ENCODE peak calls at places on chromosomes 3 and 15, in five cellular contexts. Q is psoas muscle, L is neural progenitor cell, O is stomach, G is adrenal gland. T is an unnamed sample.

GRCh38 chr3:191019855-191020254 is 157.4 kb upstream of the GMNC start:
- DNase-seq in G (no peak), Q (no peak), L (peak; percentile 39), O (no peak), T (no peak)

GRCh38 chr3:66419053-66419440 is 81.8 kb downstream of the LRIG1 start:
- DNase-seq in L (no peak), G (no peak), O (no peak), Q (peak; percentile 36), T (no peak)

GRCh38 chr3:13214847-13215472 is 141.7 kb upstream of the IQSEC1 start:
- DNase-seq in G (no peak), O (no peak), L (no peak), Q (peak; percentile 26), T (no peak)

GRCh38 chr15:98830034-98830634 is 177.5 kb downstream of the PGPEP1L start:
- DNase-seq in G (no peak), O (no peak), Q (no peak), L (no peak), T (no peak)

GRCh38 chr3:89964347-89964746 is 856.9 kb downstream of the EPHA3 start:
- DNase-seq in L (no peak), G (no peak), O (no peak), Q (no peak), T (no peak)

GRCh38 chr3:32406481-32407408 is 15.1 kb downstream of the CMTM7 start:
- DNase-seq in Q (no peak), G (no peak), O (peak; percentile 39), L (no peak), T (no peak)

GRCh38 chr3:32544894-32545293 is 25.8 kb downstream of the DYNC1LI1 start:
- DNase-seq in O (no peak), L (no peak), G (no peak), Q (no peak), T (no peak)

GRCh38 chr3:160485931-160486330 is 36.3 kb upstream of the TRIM59 start:
- DNase-seq in G (no peak), Q (no peak), L (no peak), O (no peak), T (no peak)

GRCh38 chr3:128369106-128369708 is 97.5 kb downstream of the DNAJB8 start:
- DNase-seq in L (no peak), G (no peak), O (no peak), Q (no peak), T (peak; percentile 49)

GRCh38 chr15:77416954-77417353 is 3.0 kb downstream of the PEAK1 start:
- DNase-seq in O (no peak), L (no peak), Q (no peak), G (no peak), T (no peak)

GRCh38 chr3:8486434-8486833 is 15.2 kb upstream of the LMCD1 start:
- DNase-seq in O (no peak), L (no peak), Q (no peak), G (no peak), T (no peak)

GRCh38 chr3:37093481-37093880 is 80.9 kb downstream of the LRRFIP2 start:
- DNase-seq in Q (no peak), G (no peak), O (no peak), L (no peak), T (no peak)

DNA sequence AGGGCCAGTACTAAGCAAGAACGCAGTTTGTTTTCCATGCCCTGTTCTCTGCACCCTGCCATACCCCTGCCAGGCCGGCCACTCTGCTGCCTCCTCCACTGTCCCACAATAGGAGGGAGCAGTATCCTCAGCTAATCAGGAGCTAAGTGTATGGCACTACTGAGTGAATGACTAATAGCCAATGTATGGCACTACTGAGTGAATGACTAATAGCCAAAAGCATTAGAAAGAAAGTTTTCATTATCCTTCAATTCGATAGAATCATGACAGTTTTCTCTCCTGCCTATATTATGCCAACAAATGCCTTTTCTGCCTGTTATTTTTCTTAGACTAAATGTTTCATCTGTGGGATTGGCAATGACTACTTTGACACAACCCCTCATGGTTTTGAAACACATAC is 107.5 kb upstream of the CHRM5 start:
- DNase-seq in L (no peak), O (no peak), Q (no peak), G (no peak), T (no peak)
- H3K27ac ChIP-seq in L (no peak overlapping the region), O (no peak overlapping the region), Q (no peak overlapping the region), G (no peak overlapping the region), T (no peak overlapping the region)

GRCh38 chr3:184352149-184352785 is 9.1 kb downstream of the CLCN2 start:
- DNase-seq in G (no peak), L (no peak), O (peak; percentile 81), Q (peak; percentile 44), T (no peak)
- H3K27ac ChIP-seq in G (no peak overlapping the region), L (no peak overlapping the region), O (no peak overlapping the region), Q (no peak overlapping the region), T (peak overlapping the region; percentile 56)

GRCh38 chr15:70269331-70269911 is 171.7 kb upstream of the TLE3 start:
- DNase-seq in G (no peak), L (peak; percentile 48), Q (peak; percentile 48), O (no peak), T (no peak)
- H3K27ac ChIP-seq in G (no peak overlapping the region), L (no peak overlapping the region), Q (no peak overlapping the region), O (no peak overlapping the region), T (no peak overlapping the region)

DNA sequence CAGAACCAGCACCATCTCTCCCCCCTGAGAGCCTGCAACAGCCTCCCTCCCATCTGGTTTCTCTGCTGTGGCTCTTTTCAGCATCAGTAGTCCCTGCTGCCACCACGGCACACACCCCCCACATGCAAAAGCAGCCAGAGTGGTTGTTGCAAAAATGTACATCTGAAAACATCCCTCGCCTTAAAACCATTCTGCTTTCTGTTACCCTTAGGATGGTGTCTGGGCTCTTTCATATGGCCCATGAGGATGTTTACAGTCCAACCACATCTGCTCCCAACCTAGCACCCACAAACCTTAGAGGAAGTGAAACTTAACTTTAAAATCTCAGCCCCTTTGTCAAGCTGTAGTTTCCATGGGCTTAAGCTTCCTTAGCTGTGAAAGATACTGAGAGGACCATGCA is 829 bp downstream of the TTC21A start:
- DNase-seq in G (no peak), L (no peak), O (no peak), Q (no peak), T (no peak)
- H3K27ac ChIP-seq in G (no peak overlapping the region), L (no peak overlapping the region), O (peak overlapping the region; percentile 98), Q (peak overlapping the region; percentile 100), T (peak overlapping the region; percentile 71)

GRCh38 chr15:71515375-71516186 is 294.8 kb upstream of the NR2E3 start:
- DNase-seq in O (no peak), L (no peak), Q (no peak), G (peak; percentile 38), T (no peak)

GRCh38 chr15:71517751-71518150 is 292.6 kb upstream of the NR2E3 start:
- DNase-seq in Q (no peak), G (no peak), L (no peak), O (no peak), T (no peak)

GRCh38 chr15:71506946-71507345 is 303.4 kb upstream of the NR2E3 start:
- DNase-seq in Q (no peak), O (no peak), G (no peak), L (no peak), T (no peak)

GRCh38 chr15:71508081-71508682 is 302.2 kb upstream of the NR2E3 start:
- DNase-seq in Q (no peak), L (no peak), O (no peak), G (no peak), T (no peak)

DNA sequence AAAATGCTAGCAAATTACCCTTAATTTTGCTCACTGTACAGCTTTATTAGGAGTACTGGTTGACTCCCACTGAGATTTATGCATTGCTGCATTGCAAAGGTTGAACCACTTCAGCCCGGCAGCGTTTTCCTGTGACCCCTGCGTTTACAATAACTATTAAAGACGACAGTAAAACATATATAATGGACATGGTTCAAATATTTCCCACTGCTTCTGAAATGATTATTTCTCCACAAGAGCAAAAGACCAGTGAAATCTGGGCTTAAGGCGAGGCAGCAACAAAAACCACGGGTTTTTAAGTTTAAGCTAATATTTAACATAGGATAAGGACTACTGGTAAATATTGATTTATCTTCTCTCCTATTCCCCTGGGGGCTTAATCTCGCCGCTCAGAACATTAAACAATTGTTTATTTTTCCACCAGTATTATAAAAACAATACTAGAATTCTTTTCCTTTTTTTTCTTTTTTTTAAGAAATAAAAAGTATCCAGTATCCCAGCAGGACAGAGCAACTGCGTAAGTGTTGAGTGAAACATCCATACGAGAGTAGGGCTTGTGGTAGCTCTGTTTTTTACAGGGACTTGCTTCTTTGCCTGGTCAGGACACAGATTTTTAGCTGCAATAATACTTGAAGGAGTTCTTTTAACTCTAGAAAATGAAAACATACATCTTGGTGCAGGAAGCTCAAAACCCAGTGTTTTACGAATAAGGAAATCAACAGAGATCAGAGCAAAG is 297.9 kb upstream of the NR2E3 start:
- DNase-seq in L (no peak), Q (no peak), O (no peak), G (no peak), T (no peak)
- H3K27ac ChIP-seq in L (no peak overlapping the region), Q (no peak overlapping the region), O (peak overlapping the region; percentile 66), G (no peak overlapping the region), T (no peak overlapping the region)

T was measured in testis.